ENCODE peak calls at places on chromosomes 3 and 15, in seven cellular contexts. One of them, this sample, is unnamed.

GRCh38 chr3:43879166-43879565 is 188.4 kb downstream of the ABHD5 start:
- DNase-seq in NCI-H524: no peak
- DNase-seq in tibial artery: no peak
- DNase-seq in ascending aorta: no peak
- DNase-seq in stimulated activated CD8-positive, alpha-beta memory T cell treated with anti-CD3 and anti-CD28 coated beads, Interleukin-7, amount 100 ng/mL, for 24 hours: no peak
- DNase-seq in AG08395: no peak
- DNase-seq in Daoy: no peak
- DNase-seq in this sample: no peak

GRCh38 chr3:61108247-61109019 is 142.8 kb downstream of the FHIT start:
- DNase-seq in NCI-H524: no peak
- DNase-seq in ascending aorta: no peak
- DNase-seq in tibial artery: no peak
- DNase-seq in Daoy: no peak
- DNase-seq in AG08395: no peak
- DNase-seq in stimulated activated CD8-positive, alpha-beta memory T cell treated with anti-CD3 and anti-CD28 coated beads, Interleukin-7, amount 100 ng/mL, for 24 hours: no peak
- DNase-seq in this sample: no peak

GRCh38 chr3:107065094-107065861 is 312.0 kb upstream of the CCDC54 start:
- DNase-seq in tibial artery: peak
- DNase-seq in stimulated activated CD8-positive, alpha-beta memory T cell treated with anti-CD3 and anti-CD28 coated beads, Interleukin-7, amount 100 ng/mL, for 24 hours: no peak
- DNase-seq in Daoy: peak
- DNase-seq in NCI-H524: peak
- DNase-seq in AG08395: no peak
- DNase-seq in ascending aorta: no peak
- DNase-seq in this sample: no peak

GRCh38 chr15:55589297-55589696 is 1.2 kb upstream of the PYGO1 start:
- DNase-seq in AG08395: peak
- DNase-seq in NCI-H524: no peak
- DNase-seq in Daoy: peak
- DNase-seq in tibial artery: no peak
- DNase-seq in ascending aorta: no peak
- DNase-seq in stimulated activated CD8-positive, alpha-beta memory T cell treated with anti-CD3 and anti-CD28 coated beads, Interleukin-7, amount 100 ng/mL, for 24 hours: no peak
- DNase-seq in this sample: peak

GRCh38 chr3:124526601-124527000 is 203.7 kb upstream of the UMPS start:
- DNase-seq in stimulated activated CD8-positive, alpha-beta memory T cell treated with anti-CD3 and anti-CD28 coated beads, Interleukin-7, amount 100 ng/mL, for 24 hours: no peak
- DNase-seq in AG08395: no peak
- DNase-seq in NCI-H524: no peak
- DNase-seq in tibial artery: no peak
- DNase-seq in Daoy: no peak
- DNase-seq in ascending aorta: no peak
- DNase-seq in this sample: no peak

GRCh38 chr15:57054351-57054750 is 135.9 kb downstream of the TCF12 start:
- DNase-seq in Daoy: no peak
- DNase-seq in ascending aorta: no peak
- DNase-seq in NCI-H524: no peak
- DNase-seq in AG08395: no peak
- DNase-seq in tibial artery: no peak
- DNase-seq in stimulated activated CD8-positive, alpha-beta memory T cell treated with anti-CD3 and anti-CD28 coated beads, Interleukin-7, amount 100 ng/mL, for 24 hours: no peak
- DNase-seq in this sample: no peak

GRCh38 chr15:28123408-28124023 is 24.4 kb upstream of the OCA2 start:
- DNase-seq in tibial artery: peak
- DNase-seq in ascending aorta: peak
- DNase-seq in AG08395: peak
- DNase-seq in Daoy: peak
- DNase-seq in stimulated activated CD8-positive, alpha-beta memory T cell treated with anti-CD3 and anti-CD28 coated beads, Interleukin-7, amount 100 ng/mL, for 24 hours: no peak
- DNase-seq in NCI-H524: peak
- DNase-seq in this sample: peak

GRCh38 chr15:57911247-57911646 is 154.3 kb downstream of the ALDH1A2 start:
- DNase-seq in AG08395: no peak
- DNase-seq in Daoy: no peak
- DNase-seq in NCI-H524: no peak
- DNase-seq in stimulated activated CD8-positive, alpha-beta memory T cell treated with anti-CD3 and anti-CD28 coated beads, Interleukin-7, amount 100 ng/mL, for 24 hours: no peak
- DNase-seq in tibial artery: no peak
- DNase-seq in ascending aorta: no peak
- DNase-seq in this sample: no peak

GRCh38 chr3:41267975-41268640 is 68.8 kb downstream of the CTNNB1 start:
- DNase-seq in NCI-H524: no peak
- DNase-seq in Daoy: peak
- DNase-seq in ascending aorta: no peak
- DNase-seq in stimulated activated CD8-positive, alpha-beta memory T cell treated with anti-CD3 and anti-CD28 coated beads, Interleukin-7, amount 100 ng/mL, for 24 hours: no peak
- DNase-seq in tibial artery: no peak
- DNase-seq in AG08395: peak
- DNase-seq in this sample: no peak

GRCh38 chr15:59746777-59747176 is 57.7 kb upstream of the BNIP2 start:
- DNase-seq in ascending aorta: no peak
- DNase-seq in tibial artery: no peak
- DNase-seq in NCI-H524: no peak
- DNase-seq in stimulated activated CD8-positive, alpha-beta memory T cell treated with anti-CD3 and anti-CD28 coated beads, Interleukin-7, amount 100 ng/mL, for 24 hours: no peak
- DNase-seq in Daoy: peak
- DNase-seq in AG08395: no peak
- DNase-seq in this sample: no peak

GRCh38 chr15:35507932-35508638 is 37.9 kb downstream of the DPH6 start:
- DNase-seq in tibial artery: no peak
- DNase-seq in ascending aorta: no peak
- DNase-seq in NCI-H524: no peak
- DNase-seq in stimulated activated CD8-positive, alpha-beta memory T cell treated with anti-CD3 and anti-CD28 coated beads, Interleukin-7, amount 100 ng/mL, for 24 hours: no peak
- DNase-seq in AG08395: no peak
- DNase-seq in Daoy: no peak
- DNase-seq in this sample: no peak

GRCh38 chr15:99967841-99968371 is 234.7 kb upstream of the LYSMD4 start:
- DNase-seq in Daoy: peak
- DNase-seq in AG08395: no peak
- DNase-seq in ascending aorta: no peak
- DNase-seq in stimulated activated CD8-positive, alpha-beta memory T cell treated with anti-CD3 and anti-CD28 coated beads, Interleukin-7, amount 100 ng/mL, for 24 hours: no peak
- DNase-seq in tibial artery: peak
- DNase-seq in NCI-H524: no peak
- DNase-seq in this sample: no peak

GRCh38 chr15:29455530-29455929 is 185.9 kb upstream of the NSMCE3 start:
- DNase-seq in AG08395: no peak
- DNase-seq in NCI-H524: no peak
- DNase-seq in stimulated activated CD8-positive, alpha-beta memory T cell treated with anti-CD3 and anti-CD28 coated beads, Interleukin-7, amount 100 ng/mL, for 24 hours: no peak
- DNase-seq in ascending aorta: no peak
- DNase-seq in Daoy: no peak
- DNase-seq in tibial artery: no peak
- DNase-seq in this sample: no peak

GRCh38 chr3:63774776-63775175 is 44.3 kb upstream of the C3orf49 start:
- DNase-seq in ascending aorta: no peak
- DNase-seq in NCI-H524: no peak
- DNase-seq in stimulated activated CD8-positive, alpha-beta memory T cell treated with anti-CD3 and anti-CD28 coated beads, Interleukin-7, amount 100 ng/mL, for 24 hours: no peak
- DNase-seq in tibial artery: no peak
- DNase-seq in Daoy: no peak
- DNase-seq in AG08395: no peak
- DNase-seq in this sample: no peak

GRCh38 chr3:113275876-113276580 is 64.7 kb downstream of the BOC start:
- DNase-seq in AG08395: peak
- DNase-seq in NCI-H524: peak
- DNase-seq in stimulated activated CD8-positive, alpha-beta memory T cell treated with anti-CD3 and anti-CD28 coated beads, Interleukin-7, amount 100 ng/mL, for 24 hours: no peak
- DNase-seq in ascending aorta: no peak
- DNase-seq in tibial artery: peak
- DNase-seq in Daoy: peak
- DNase-seq in this sample: peak

GRCh38 chr15:35646790-35647189 is 100.8 kb upstream of the DPH6 start:
- DNase-seq in tibial artery: no peak
- DNase-seq in Daoy: no peak
- DNase-seq in ascending aorta: no peak
- DNase-seq in AG08395: no peak
- DNase-seq in NCI-H524: no peak
- DNase-seq in stimulated activated CD8-positive, alpha-beta memory T cell treated with anti-CD3 and anti-CD28 coated beads, Interleukin-7, amount 100 ng/mL, for 24 hours: no peak
- DNase-seq in this sample: no peak

GRCh38 chr3:47434849-47435248 is 40.9 kb downstream of the SCAP start:
- DNase-seq in AG08395: no peak
- DNase-seq in ascending aorta: no peak
- DNase-seq in tibial artery: peak
- DNase-seq in stimulated activated CD8-positive, alpha-beta memory T cell treated with anti-CD3 and anti-CD28 coated beads, Interleukin-7, amount 100 ng/mL, for 24 hours: no peak
- DNase-seq in NCI-H524: no peak
- DNase-seq in Daoy: no peak
- DNase-seq in this sample: no peak

GRCh38 chr3:29346828-29347227 is 66.0 kb downstream of the RBMS3 start:
- DNase-seq in Daoy: peak
- DNase-seq in ascending aorta: no peak
- DNase-seq in NCI-H524: no peak
- DNase-seq in tibial artery: no peak
- DNase-seq in stimulated activated CD8-positive, alpha-beta memory T cell treated with anti-CD3 and anti-CD28 coated beads, Interleukin-7, amount 100 ng/mL, for 24 hours: no peak
- DNase-seq in AG08395: peak
- DNase-seq in this sample: no peak

GRCh38 chr3:14455571-14456317 is 53.3 kb downstream of the SLC6A6 start:
- DNase-seq in tibial artery: no peak
- DNase-seq in stimulated activated CD8-positive, alpha-beta memory T cell treated with anti-CD3 and anti-CD28 coated beads, Interleukin-7, amount 100 ng/mL, for 24 hours: no peak
- DNase-seq in Daoy: no peak
- DNase-seq in ascending aorta: no peak
- DNase-seq in NCI-H524: no peak
- DNase-seq in AG08395: no peak
- DNase-seq in this sample: no peak

GRCh38 chr3:87318609-87319008 is 42.2 kb upstream of the POU1F1 start:
- DNase-seq in AG08395: no peak
- DNase-seq in tibial artery: no peak
- DNase-seq in NCI-H524: no peak
- DNase-seq in ascending aorta: no peak
- DNase-seq in Daoy: no peak
- DNase-seq in stimulated activated CD8-positive, alpha-beta memory T cell treated with anti-CD3 and anti-CD28 coated beads, Interleukin-7, amount 100 ng/mL, for 24 hours: no peak
- DNase-seq in this sample: no peak

GRCh38 chr15:68823561-68823960 is 2.9 kb upstream of the ANP32A start:
- DNase-seq in tibial artery: no peak
- DNase-seq in NCI-H524: no peak
- DNase-seq in AG08395: no peak
- DNase-seq in ascending aorta: no peak
- DNase-seq in stimulated activated CD8-positive, alpha-beta memory T cell treated with anti-CD3 and anti-CD28 coated beads, Interleukin-7, amount 100 ng/mL, for 24 hours: no peak
- DNase-seq in Daoy: no peak
- DNase-seq in this sample: no peak

GRCh38 chr3:48414376-48415250 is 15.3 kb downstream of the PLXNB1 start:
- DNase-seq in AG08395: no peak
- DNase-seq in ascending aorta: no peak
- DNase-seq in stimulated activated CD8-positive, alpha-beta memory T cell treated with anti-CD3 and anti-CD28 coated beads, Interleukin-7, amount 100 ng/mL, for 24 hours: no peak
- DNase-seq in tibial artery: peak
- DNase-seq in NCI-H524: no peak
- DNase-seq in Daoy: no peak
- DNase-seq in this sample: no peak

GRCh38 chr3:153350420-153350819 is 188.4 kb downstream of the RAP2B start:
- DNase-seq in stimulated activated CD8-positive, alpha-beta memory T cell treated with anti-CD3 and anti-CD28 coated beads, Interleukin-7, amount 100 ng/mL, for 24 hours: no peak
- DNase-seq in AG08395: peak
- DNase-seq in tibial artery: no peak
- DNase-seq in ascending aorta: no peak
- DNase-seq in Daoy: peak
- DNase-seq in NCI-H524: no peak
- DNase-seq in this sample: no peak

GRCh38 chr3:58668247-58668646 is 1.7 kb upstream of the FAM3D start:
- DNase-seq in Daoy: no peak
- DNase-seq in ascending aorta: no peak
- DNase-seq in tibial artery: peak
- DNase-seq in AG08395: no peak
- DNase-seq in NCI-H524: no peak
- DNase-seq in stimulated activated CD8-positive, alpha-beta memory T cell treated with anti-CD3 and anti-CD28 coated beads, Interleukin-7, amount 100 ng/mL, for 24 hours: no peak
- DNase-seq in this sample: no peak

GRCh38 chr3:71694358-71694999 is 30.7 kb downstream of the EIF4E3 start:
- DNase-seq in tibial artery: no peak
- DNase-seq in NCI-H524: no peak
- DNase-seq in stimulated activated CD8-positive, alpha-beta memory T cell treated with anti-CD3 and anti-CD28 coated beads, Interleukin-7, amount 100 ng/mL, for 24 hours: no peak
- DNase-seq in AG08395: peak
- DNase-seq in ascending aorta: no peak
- DNase-seq in Daoy: no peak
- DNase-seq in this sample: no peak

This sample was measured in SK-N-DZ.